ENCODE peak calls at places on chromosome 2, in four cellular contexts. One of them, this sample, is unnamed.

GRCh38 chr2:18373664-18374063 is 186.8 kb downstream of the RDH14 start:
- DNase-seq in heart right ventricle: no peak
- DNase-seq in cardiac muscle cell: no peak
- DNase-seq in IMR-90: no peak
- DNase-seq in this sample: no peak

GRCh38 chr2:236971131-236971850 is 114.4 kb upstream of the COPS8 start:
- DNase-seq in heart right ventricle: no peak
- DNase-seq in IMR-90: peak
- DNase-seq in cardiac muscle cell: no peak
- DNase-seq in this sample: no peak

GRCh38 chr2:72023678-72024390 is 123.8 kb downstream of the CYP26B1 start:
- DNase-seq in IMR-90: no peak
- DNase-seq in cardiac muscle cell: no peak
- DNase-seq in heart right ventricle: peak
- DNase-seq in this sample: no peak

GRCh38 chr2:27296466-27296865 is 11.8 kb downstream of the UCN start:
- DNase-seq in cardiac muscle cell: no peak
- DNase-seq in IMR-90: no peak
- DNase-seq in heart right ventricle: no peak
- DNase-seq in this sample: no peak

GRCh38 chr2:46847726-46848421 is 67.7 kb downstream of the MCFD2 start:
- DNase-seq in cardiac muscle cell: no peak
- DNase-seq in heart right ventricle: no peak
- DNase-seq in IMR-90: peak
- DNase-seq in this sample: no peak

GRCh38 chr2:231104115-231104713 is 20.6 kb downstream of the HTR2B start:
- DNase-seq in cardiac muscle cell: peak
- DNase-seq in IMR-90: peak
- DNase-seq in heart right ventricle: peak
- DNase-seq in this sample: peak

GRCh38 chr2:38178142-38178541 is 102.2 kb upstream of the CYP1B1 start:
- DNase-seq in IMR-90: no peak
- DNase-seq in heart right ventricle: no peak
- DNase-seq in cardiac muscle cell: no peak
- DNase-seq in this sample: no peak

GRCh38 chr2:95073856-95074662 is 47.5 kb downstream of the MRPS5 start:
- DNase-seq in heart right ventricle: no peak
- DNase-seq in IMR-90: no peak
- DNase-seq in cardiac muscle cell: no peak
- DNase-seq in this sample: no peak

GRCh38 chr2:179932786-179933185 is 71.4 kb upstream of the ZNF385B start:
- DNase-seq in heart right ventricle: peak
- DNase-seq in cardiac muscle cell: peak
- DNase-seq in IMR-90: no peak
- DNase-seq in this sample: no peak

GRCh38 chr2:158457092-158457825 is 507 bp downstream of the PKP4 start:
- DNase-seq in heart right ventricle: peak
- DNase-seq in cardiac muscle cell: peak
- DNase-seq in IMR-90: peak
- DNase-seq in this sample: peak
- TF ChIP-seq CTCF in heart right ventricle: no peak
- TF ChIP-seq CTCF in cardiac muscle cell: no peak
- TF ChIP-seq CTCF in IMR-90: peak
- TF ChIP-seq CTCF in this sample: peak

DNA sequence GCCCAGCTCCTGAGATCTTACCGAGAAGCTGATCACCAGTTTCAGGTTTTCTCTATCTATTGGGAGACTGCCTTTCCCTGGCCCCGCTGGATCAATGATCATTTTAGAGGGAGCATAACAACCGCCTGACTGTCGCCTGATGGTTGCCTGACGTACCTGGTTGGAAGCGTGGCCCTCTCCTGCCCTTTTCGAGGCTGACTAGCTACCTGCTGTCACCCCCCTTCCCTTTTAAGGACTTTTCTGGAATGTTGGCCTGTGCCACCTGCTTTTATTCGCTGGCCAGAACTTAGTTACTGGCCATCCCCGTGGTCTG is 562 bp upstream of the MFSD2B start:
- DNase-seq in heart right ventricle: no peak
- DNase-seq in IMR-90: no peak
- DNase-seq in cardiac muscle cell: no peak
- DNase-seq in this sample: no peak
- H3K4me3 ChIP-seq in heart right ventricle: peak
- H3K4me3 ChIP-seq in IMR-90: no peak
- H3K4me3 ChIP-seq in cardiac muscle cell: no peak
- H3K4me3 ChIP-seq in this sample: no peak

DNA sequence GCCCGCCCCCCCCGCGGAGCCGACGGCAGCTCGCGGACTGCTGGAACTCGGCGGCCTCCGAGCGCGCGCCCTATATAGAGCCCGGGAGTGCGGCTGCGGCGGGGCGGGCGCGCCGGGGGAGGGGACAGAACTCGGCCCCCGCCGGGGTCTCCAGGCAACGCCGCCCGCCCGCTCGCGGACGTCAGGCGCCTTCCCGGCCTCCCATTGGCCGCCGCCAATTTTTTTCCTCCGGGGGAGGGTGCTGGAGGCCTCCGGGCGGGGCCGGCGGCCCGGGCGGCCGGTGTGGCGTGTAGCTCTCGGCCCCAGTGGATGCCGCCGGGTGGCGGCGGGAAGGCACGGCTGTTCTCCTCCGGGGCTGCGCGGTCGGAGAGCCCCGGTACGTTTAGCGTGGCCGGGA is at the start of gene ZFP36L2:
- DNase-seq in heart right ventricle: peak
- DNase-seq in cardiac muscle cell: peak
- DNase-seq in IMR-90: peak
- DNase-seq in this sample: peak
- TF ChIP-seq CTCF in heart right ventricle: no peak
- TF ChIP-seq CTCF in cardiac muscle cell: peak
- TF ChIP-seq CTCF in IMR-90: peak
- TF ChIP-seq CTCF in this sample: no peak

GRCh38 chr2:218985325-218986091 is 524 bp upstream of the FEV start:
- DNase-seq in IMR-90: no peak
- DNase-seq in cardiac muscle cell: no peak
- DNase-seq in heart right ventricle: no peak
- DNase-seq in this sample: no peak
- H3K4me3 ChIP-seq in IMR-90: no peak
- H3K4me3 ChIP-seq in cardiac muscle cell: peak
- H3K4me3 ChIP-seq in heart right ventricle: no peak
- H3K4me3 ChIP-seq in this sample: no peak

GRCh38 chr2:101735166-101735533 is 37.6 kb downstream of the MAP4K4 start:
- DNase-seq in heart right ventricle: no peak
- DNase-seq in IMR-90: no peak
- DNase-seq in cardiac muscle cell: no peak
- DNase-seq in this sample: no peak

GRCh38 chr2:101732773-101733256 is 35.3 kb downstream of the MAP4K4 start:
- DNase-seq in cardiac muscle cell: no peak
- DNase-seq in heart right ventricle: no peak
- DNase-seq in IMR-90: no peak
- DNase-seq in this sample: no peak

GRCh38 chr2:101733257-101733993 is 35.9 kb downstream of the MAP4K4 start:
- DNase-seq in IMR-90: no peak
- DNase-seq in cardiac muscle cell: peak
- DNase-seq in heart right ventricle: peak
- DNase-seq in this sample: no peak

GRCh38 chr2:101736233-101736632 is 38.7 kb downstream of the MAP4K4 start:
- DNase-seq in cardiac muscle cell: no peak
- DNase-seq in IMR-90: no peak
- DNase-seq in heart right ventricle: no peak
- DNase-seq in this sample: no peak

DNA sequence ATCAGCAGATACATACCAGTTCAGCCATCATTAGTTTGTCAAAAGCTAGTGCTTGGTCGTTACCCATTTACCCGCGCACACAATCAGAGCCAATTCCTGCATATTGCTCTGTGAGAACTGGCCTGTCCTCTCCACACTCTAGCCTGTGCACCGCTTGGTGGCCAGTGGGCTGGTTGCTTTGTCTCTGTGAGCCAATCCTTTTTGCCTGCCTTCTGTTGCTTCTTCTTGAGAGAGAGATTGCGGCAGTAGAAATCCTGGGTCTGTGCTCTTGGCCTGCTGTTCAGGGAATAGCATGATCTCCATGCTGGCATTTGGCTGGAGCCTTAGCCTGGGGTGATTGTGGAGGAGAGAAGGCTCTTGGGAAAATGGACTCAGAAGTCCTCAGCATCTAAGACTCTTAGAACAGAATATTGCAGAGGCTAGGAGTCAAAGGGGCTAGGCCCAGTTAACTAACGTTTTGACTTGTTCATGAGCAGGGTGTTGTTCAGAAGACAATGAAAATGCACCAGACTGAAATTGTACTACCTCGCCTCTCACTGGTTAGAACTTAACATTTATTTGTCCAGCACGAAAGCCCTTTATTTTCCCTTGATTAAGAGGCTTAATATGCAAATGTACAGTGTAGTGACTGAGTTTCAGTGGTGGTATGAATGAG is 37.1 kb downstream of the MAP4K4 start:
- DNase-seq in heart right ventricle: no peak
- DNase-seq in IMR-90: no peak
- DNase-seq in cardiac muscle cell: no peak
- DNase-seq in this sample: no peak
- TF ChIP-seq CTCF in heart right ventricle: no peak
- TF ChIP-seq CTCF in IMR-90: no peak
- TF ChIP-seq CTCF in cardiac muscle cell: no peak
- TF ChIP-seq CTCF in this sample: no peak

This sample was measured in GM12865.